ENCODE peak calls at places on chromosomes 6 and 20, in ten cellular contexts. N, U, G, E, B, M, O, K, L and I are unnamed samples.

GRCh38 chr6:33298773-33299236 is at the start of gene RGL2:
- DNase-seq in N (no peak), U (peak; percentile 62), G (no peak), E (peak; percentile 92), B (peak; percentile 82), M (peak; percentile 56), O (peak; percentile 40), K (no peak), L (peak; percentile 43), I (peak; percentile 65)

GRCh38 chr6:113558966-113559365 is 298.2 kb upstream of the MARCKS start:
- DNase-seq in N (peak; percentile 77), U (no peak), G (no peak), E (no peak), B (no peak), M (no peak), O (no peak), K (peak; percentile 62), L (no peak), I (peak; percentile 41)

GRCh38 chr6:109424946-109425345 is 15.5 kb downstream of the PPIL6 start:
- DNase-seq in N (no peak), U (no peak), G (no peak), E (no peak), B (no peak), M (no peak), O (no peak), K (no peak), L (no peak), I (no peak)

GRCh38 chr20:43492101-43492500 is 15.4 kb upstream of the L3MBTL1 start:
- DNase-seq in N (no peak), U (no peak), G (no peak), E (no peak), B (no peak), M (no peak), O (no peak), K (no peak), L (no peak), I (no peak)

GRCh38 chr6:81895511-81896185 is 143.2 kb upstream of the TENT5A start:
- DNase-seq in N (peak; percentile 98), U (no peak), G (no peak), E (no peak), B (no peak), M (no peak), O (no peak), K (peak; percentile 31), L (no peak), I (peak; percentile 60)

GRCh38 chr6:37714836-37715425 is 17.2 kb upstream of the MDGA1 start:
- DNase-seq in N (no peak), U (no peak), G (no peak), E (no peak), B (no peak), M (no peak), O (no peak), K (no peak), L (no peak), I (peak; percentile 11)

GRCh38 chr6:24775520-24776058 is 852 bp downstream of the GMNN start:
- DNase-seq in N (peak; percentile 68), U (peak; percentile 47), G (no peak), E (no peak), B (no peak), M (peak; percentile 33), O (no peak), K (no peak), L (no peak), I (peak; percentile 34)

GRCh38 chr6:47083586-47084047 is 41.5 kb upstream of the ADGRF1 start:
- DNase-seq in N (peak; percentile 86), U (peak; percentile 81), G (no peak), E (peak; percentile 95), B (no peak), M (no peak), O (no peak), K (peak; percentile 83), L (no peak), I (peak; percentile 68)

GRCh38 chr6:47737406-47737805 is 39.0 kb downstream of the ADGRF4 start:
- DNase-seq in N (no peak), U (no peak), G (no peak), E (no peak), B (no peak), M (no peak), O (no peak), K (no peak), L (no peak), I (no peak)

GRCh38 chr6:105272783-105273182 is 93.0 kb upstream of the POPDC3 start:
- DNase-seq in N (peak; percentile 22), U (no peak), G (no peak), E (no peak), B (no peak), M (no peak), O (peak; percentile 16), K (peak; percentile 24), L (peak; percentile 38), I (peak; percentile 14)

GRCh38 chr6:10248378-10248843 is 166.5 kb downstream of the TFAP2A start:
- DNase-seq in N (peak; percentile 14), U (no peak), G (no peak), E (no peak), B (no peak), M (no peak), O (no peak), K (no peak), L (peak; percentile 46), I (peak; percentile 6)

GRCh38 chr6:157823001-157823522 is at the start of gene SNX9:
- DNase-seq in N (peak; percentile 74), U (peak; percentile 35), G (no peak), E (peak; percentile 89), B (peak; percentile 82), M (peak; percentile 68), O (peak; percentile 71), K (peak; percentile 65), L (peak; percentile 76), I (peak; percentile 77)

GRCh38 chr20:59565768-59566461 is 38.4 kb upstream of the PHACTR3 start:
- DNase-seq in N (no peak), U (no peak), G (no peak), E (no peak), B (no peak), M (no peak), O (no peak), K (no peak), L (no peak), I (no peak)

GRCh38 chr20:33659341-33660034 is 2.6 kb upstream of the C20orf144 start:
- DNase-seq in N (no peak), U (no peak), G (no peak), E (no peak), B (no peak), M (no peak), O (no peak), K (no peak), L (no peak), I (no peak)

GRCh38 chr6:86087954-86088353 is 445.3 kb upstream of the SYNCRIP start:
- DNase-seq in N (no peak), U (no peak), G (no peak), E (no peak), B (no peak), M (no peak), O (no peak), K (no peak), L (no peak), I (no peak)

GRCh38 chr6:150932976-150933375 is 67.5 kb downstream of the MTHFD1L start:
- DNase-seq in N (peak; percentile 37), U (no peak), G (no peak), E (no peak), B (no peak), M (no peak), O (no peak), K (no peak), L (no peak), I (peak; percentile 83)

GRCh38 chr6:36033935-36034334 is 6.3 kb downstream of the MAPK14 start:
- DNase-seq in N (peak; percentile 11), U (no peak), G (peak; percentile 11), E (no peak), B (peak; percentile 71), M (peak; percentile 37), O (peak; percentile 3), K (no peak), L (no peak), I (peak; percentile 22)

GRCh38 chr6:56808871-56809359 is 146.0 kb upstream of the BEND6 start:
- DNase-seq in N (peak; percentile 44), U (no peak), G (no peak), E (no peak), B (no peak), M (no peak), O (peak; percentile 80), K (no peak), L (no peak), I (peak; percentile 28)

GRCh38 chr6:142304241-142304640 is 2.4 kb downstream of the ADGRG6 start:
- DNase-seq in N (no peak), U (no peak), G (no peak), E (no peak), B (no peak), M (no peak), O (no peak), K (peak; percentile 68), L (no peak), I (no peak)

GRCh38 chr20:62046431-62046830 is 19.2 kb downstream of the TAF4 start:
- DNase-seq in N (no peak), U (no peak), G (no peak), E (no peak), B (no peak), M (no peak), O (no peak), K (no peak), L (no peak), I (no peak)

GRCh38 chr6:125759184-125759902 is 9.9 kb downstream of the HEY2 start:
- DNase-seq in N (no peak), U (no peak), G (no peak), E (peak; percentile 59), B (no peak), M (peak; percentile 12), O (peak; percentile 27), K (no peak), L (peak; percentile 88), I (no peak)

GRCh38 chr6:47042238-47042843 is at the start of gene ADGRF1:
- DNase-seq in N (no peak), U (no peak), G (no peak), E (no peak), B (no peak), M (no peak), O (no peak), K (no peak), L (no peak), I (no peak)

GRCh38 chr6:116665464-116665863 is 3.1 kb downstream of the ZUP1 start:
- DNase-seq in N (no peak), U (no peak), G (no peak), E (no peak), B (no peak), M (no peak), O (no peak), K (no peak), L (no peak), I (no peak)

GRCh38 chr6:166772518-166772917 is 145.5 kb upstream of the RPS6KA2 start:
- DNase-seq in N (no peak), U (no peak), G (no peak), E (no peak), B (no peak), M (no peak), O (no peak), K (no peak), L (peak; percentile 65), I (no peak)

GRCh38 chr6:67757465-67758033 is 877.5 kb upstream of the ADGRB3 start:
- DNase-seq in N (no peak), U (no peak), G (no peak), E (no peak), B (no peak), M (no peak), O (no peak), K (no peak), L (no peak), I (no peak)

GRCh38 chr6:31049518-31049917 is 39.2 kb downstream of the MUC22 start:
- DNase-seq in N (no peak), U (no peak), G (no peak), E (no peak), B (no peak), M (no peak), O (no peak), K (no peak), L (no peak), I (peak; percentile 15)

GRCh38 chr6:20706293-20707165 is 172.3 kb downstream of the CDKAL1 start:
- DNase-seq in N (peak; percentile 52), U (peak; percentile 85), G (no peak), E (no peak), B (no peak), M (no peak), O (peak; percentile 33), K (no peak), L (no peak), I (no peak)

GRCh38 chr6:157228421-157229218 is 94.7 kb downstream of the TMEM242 start:
- DNase-seq in N (no peak), U (peak; percentile 92), G (no peak), E (no peak), B (no peak), M (no peak), O (no peak), K (no peak), L (no peak), I (no peak)